ENCODE peak calls at places on chromosome 6, in seven cellular contexts. S, G, R, X, Y, D and M are unnamed samples.
A peak's percentile ranks its signal among the peaks of the same experiment; 100 is the strongest.

GRCh38 chr6:128063850-128064539 is 163.1 kb upstream of the THEMIS start:
- DNase-seq in S (no peak), G (no peak), R (no peak), X (no peak), Y (no peak), D (no peak), M (no peak)

GRCh38 chr6:108168501-108168979 is 2.7 kb downstream of the NR2E1 start:
- DNase-seq in S (peak; percentile 42), G (no peak), R (no peak), X (peak; percentile 70), Y (peak; percentile 8), D (no peak), M (no peak)

GRCh38 chr6:37783831-37784584 is 35.5 kb upstream of the ZFAND3 start:
- DNase-seq in S (peak; percentile 28), G (no peak), R (peak; percentile 31), X (peak; percentile 49), Y (peak; percentile 50), D (no peak), M (no peak)

GRCh38 chr6:160010067-160010466 is 41.2 kb downstream of the IGF2R start:
- DNase-seq in S (no peak), G (peak; percentile 47), R (no peak), X (no peak), Y (peak; percentile 92), D (no peak), M (no peak)

GRCh38 chr6:158321960-158322359 is 9.7 kb downstream of the TULP4 start:
- DNase-seq in S (no peak), G (no peak), R (peak; percentile 36), X (no peak), Y (peak; percentile 44), D (no peak), M (no peak)

GRCh38 chr6:127768223-127768622 is 132.6 kb downstream of the THEMIS start:
- DNase-seq in S (no peak), G (no peak), R (no peak), X (no peak), Y (no peak), D (no peak), M (no peak)

GRCh38 chr6:166605752-166606151 is 19.3 kb upstream of the RAMACL start:
- DNase-seq in S (no peak), G (no peak), R (no peak), X (no peak), Y (no peak), D (no peak), M (no peak)

GRCh38 chr6:659716-660581 is 3.0 kb upstream of the HUS1B start:
- DNase-seq in S (no peak), G (no peak), R (no peak), X (no peak), Y (no peak), D (no peak), M (no peak)

GRCh38 chr6:32868257-32868788 is 14.3 kb downstream of the PSMB9 start:
- DNase-seq in S (peak; percentile 86), G (no peak), R (peak; percentile 73), X (peak; percentile 84), Y (peak; percentile 58), D (peak; percentile 90), M (no peak)

GRCh38 chr6:157343732-157344131 is 20.4 kb upstream of the TMEM242 start:
- DNase-seq in S (no peak), G (no peak), R (peak; percentile 34), X (no peak), Y (no peak), D (no peak), M (no peak)

GRCh38 chr6:28165566-28165965 is 23.9 kb downstream of the ZKSCAN8 start:
- DNase-seq in S (no peak), G (no peak), R (no peak), X (no peak), Y (no peak), D (no peak), M (no peak)

GRCh38 chr6:89069536-89070163 is 10.9 kb upstream of the PNRC1 start:
- DNase-seq in S (no peak), G (no peak), R (no peak), X (no peak), Y (no peak), D (no peak), M (no peak)

GRCh38 chr6:160733045-160733646 is 31.1 kb downstream of the PLG start:
- DNase-seq in S (peak; percentile 28), G (peak; percentile 15), R (peak; percentile 72), X (peak; percentile 53), Y (peak; percentile 63), D (peak; percentile 86), M (peak; percentile 21)

GRCh38 chr6:3789018-3789895 is 37.7 kb upstream of the PXDC1 start:
- DNase-seq in S (no peak), G (no peak), R (peak; percentile 71), X (no peak), Y (peak; percentile 56), D (no peak), M (no peak)

GRCh38 chr6:33665957-33666356 is 44.8 kb downstream of the ITPR3 start:
- DNase-seq in S (no peak), G (no peak), R (no peak), X (no peak), Y (no peak), D (no peak), M (no peak)

GRCh38 chr6:149913085-149913484 is 9.8 kb downstream of the RAET1G start:
- DNase-seq in S (no peak), G (no peak), R (peak; percentile 29), X (no peak), Y (no peak), D (no peak), M (no peak)

GRCh38 chr6:169495601-169496000 is 206.2 kb downstream of the WDR27 start:
- DNase-seq in S (no peak), G (no peak), R (no peak), X (no peak), Y (peak; percentile 61), D (no peak), M (no peak)

GRCh38 chr6:25717856-25718740 is 36.4 kb upstream of the SLC17A4 start:
- DNase-seq in S (no peak), G (no peak), R (peak; percentile 42), X (no peak), Y (peak; percentile 26), D (peak; percentile 59), M (no peak)
- TF ChIP-seq CTCF in S (no peak), G (peak; percentile 54), R (peak; percentile 54), X (peak; percentile 64), Y (peak; percentile 63), D (peak; percentile 91), M (peak; percentile 67)

DNA sequence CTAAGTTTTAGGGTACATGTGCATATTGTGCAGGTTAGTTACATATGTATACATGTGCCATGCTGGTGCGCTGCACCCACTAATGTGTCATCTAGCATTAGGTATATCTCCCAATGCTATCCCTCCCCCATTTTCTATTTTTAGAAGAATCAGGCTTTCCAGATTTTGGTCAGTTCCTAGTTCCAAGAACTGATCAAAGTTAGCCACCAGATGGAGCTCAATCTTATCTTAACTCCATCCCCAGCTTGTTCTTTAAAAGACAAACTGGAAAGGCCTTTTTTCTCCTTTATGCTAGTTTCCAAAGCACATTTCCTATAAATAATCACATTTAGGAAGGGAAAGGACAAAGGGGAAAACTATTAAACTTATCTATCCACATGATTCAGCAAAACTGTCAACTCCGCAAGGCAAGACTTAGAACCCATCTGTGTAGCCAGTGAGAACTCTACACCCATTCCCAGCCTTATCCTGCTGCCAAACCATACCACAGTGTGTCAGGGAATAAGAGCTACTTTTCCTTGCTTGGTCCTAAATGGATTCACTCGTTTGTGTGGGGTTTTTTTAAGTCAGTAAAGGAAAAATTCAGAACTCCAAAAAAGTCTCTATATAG is 22.8 kb upstream of the KHDC1 start:
- DNase-seq in S (no peak), G (no peak), R (peak; percentile 47), X (no peak), Y (peak; percentile 69), D (peak; percentile 37), M (no peak)
- TF ChIP-seq CTCF in S (no peak), G (peak; percentile 56), R (peak; percentile 47), X (peak; percentile 32), Y (peak; percentile 67), D (peak; percentile 64), M (peak; percentile 47)

DNA sequence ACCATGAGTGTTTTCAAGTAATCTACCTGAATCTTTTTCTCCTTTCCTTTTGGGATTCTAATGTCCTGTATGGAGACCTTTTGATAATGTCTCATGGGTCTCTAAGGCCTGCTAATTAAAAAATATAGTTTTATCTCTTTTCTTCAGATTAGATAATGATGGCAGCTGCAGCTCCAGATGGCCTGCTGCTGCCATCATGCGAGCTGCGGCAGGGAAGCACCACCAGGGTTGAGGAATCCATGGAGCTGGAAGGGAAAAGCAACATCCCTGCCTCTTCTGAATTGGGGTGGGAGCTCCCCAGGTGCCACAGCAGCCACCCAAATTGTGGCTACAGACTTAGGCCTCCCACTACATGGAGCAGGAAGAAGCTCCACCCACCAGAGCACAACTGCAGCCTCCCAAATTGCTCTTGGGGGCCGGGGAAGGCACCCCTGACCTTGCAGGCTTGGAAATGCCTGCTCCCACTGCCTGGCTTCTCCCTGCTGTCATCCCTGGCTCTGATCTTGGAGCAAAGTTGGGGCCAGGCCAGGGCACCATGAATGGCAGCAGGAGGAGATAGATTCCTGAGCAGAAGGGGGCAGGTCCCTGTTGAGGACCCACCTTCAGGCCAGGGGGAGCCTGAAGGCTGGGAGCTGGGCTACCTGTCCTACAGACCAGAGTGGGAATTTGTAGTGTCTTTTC is 189.6 kb upstream of the MAN1A1 start:
- DNase-seq in S (no peak), G (no peak), R (no peak), X (no peak), Y (no peak), D (no peak), M (no peak)
- TF ChIP-seq CTCF in S (no peak), G (no peak), R (no peak), X (no peak), Y (no peak), D (no peak), M (peak; percentile 14)

GRCh38 chr6:82863771-82864170 is 201.9 kb downstream of the UBE3D start:
- DNase-seq in S (no peak), G (no peak), R (no peak), X (no peak), Y (no peak), D (no peak), M (no peak)

GRCh38 chr6:82866446-82866845 is 199.2 kb downstream of the UBE3D start:
- DNase-seq in S (no peak), G (no peak), R (no peak), X (no peak), Y (no peak), D (no peak), M (no peak)

GRCh38 chr6:82869493-82869892 is 196.1 kb downstream of the UBE3D start:
- DNase-seq in S (no peak), G (no peak), R (no peak), X (no peak), Y (no peak), D (no peak), M (no peak)

GRCh38 chr6:82870582-82871172 is 195.0 kb downstream of the UBE3D start:
- DNase-seq in S (no peak), G (no peak), R (no peak), X (no peak), Y (no peak), D (no peak), M (no peak)

DNA sequence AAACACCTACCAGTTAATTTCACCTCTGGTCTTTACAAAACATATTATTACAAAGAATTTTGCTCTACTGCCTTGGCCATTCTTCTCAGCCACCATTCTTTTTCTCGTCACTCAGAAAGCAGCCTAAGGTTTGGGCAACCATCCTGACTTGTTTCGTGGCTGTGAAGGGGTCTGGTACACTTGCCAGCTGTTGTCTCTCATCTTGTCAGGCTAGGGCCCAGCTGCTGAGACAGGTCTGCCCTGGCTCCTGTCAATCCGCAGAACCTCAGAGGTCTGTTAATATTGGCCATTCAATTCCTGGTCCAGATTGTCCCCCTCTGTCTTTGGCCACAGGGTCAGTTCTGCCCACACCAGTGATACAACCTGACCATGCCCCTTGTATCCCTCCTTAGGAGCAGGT is 197.7 kb downstream of the UBE3D start:
- DNase-seq in S (no peak), G (no peak), R (no peak), X (no peak), Y (no peak), D (no peak), M (no peak)
- TF ChIP-seq CTCF in S (no peak), G (no peak), R (no peak), X (no peak), Y (no peak), D (no peak), M (no peak)